ENCODE peak calls at places on chromosomes 6 and 20, in five cellular contexts. Y is psoas muscle, X is AG10803, P is PC-3, J is IMR-90. W is an unnamed sample.

GRCh38 chr6:104418125-104418524 is 441.6 kb downstream of the HACE1 start:
- DNase-seq in J (no peak), P (no peak), X (no peak), Y (no peak), W (no peak)

GRCh38 chr20:2756056-2756611 is 44.3 kb downstream of the CPXM1 start:
- DNase-seq in Y (no peak), P (peak; percentile 71), J (peak; percentile 51), X (peak; percentile 35), W (peak; percentile 58)

GRCh38 chr20:40578961-40579360 is 110.1 kb downstream of the MAFB start:
- DNase-seq in P (no peak), X (no peak), J (no peak), Y (no peak), W (peak; percentile 35)

GRCh38 chr6:170178266-170178560 is 112.7 kb downstream of the DLL1 start:
- DNase-seq in X (no peak), P (peak; percentile 37), Y (no peak), J (no peak), W (no peak)

GRCh38 chr20:528923-529594 is 14.5 kb downstream of the CSNK2A1 start:
- DNase-seq in X (peak; percentile 88), Y (no peak), P (peak; percentile 70), J (peak; percentile 93), W (peak; percentile 94)

GRCh38 chr6:111982681-111983080 is 71.2 kb upstream of the CCN6 start:
- DNase-seq in P (peak; percentile 60), Y (no peak), X (no peak), J (no peak), W (no peak)

GRCh38 chr6:41427642-41428401 is 92.4 kb downstream of the NCR2 start:
- DNase-seq in X (no peak), Y (peak; percentile 74), J (no peak), P (peak; percentile 60), W (no peak)

GRCh38 chr6:56511591-56511990 is 131.1 kb downstream of the DST start:
- DNase-seq in P (no peak), X (no peak), J (no peak), Y (no peak), W (no peak)

GRCh38 chr20:59253779-59254319 is 46.6 kb upstream of the EDN3 start:
- DNase-seq in P (peak; percentile 14), J (no peak), Y (no peak), X (no peak), W (no peak)

GRCh38 chr20:32354592-32355416 is 3.3 kb upstream of the ASXL1 start:
- DNase-seq in X (peak; percentile 71), P (peak; percentile 84), Y (no peak), J (peak; percentile 76), W (peak; percentile 85)

DNA sequence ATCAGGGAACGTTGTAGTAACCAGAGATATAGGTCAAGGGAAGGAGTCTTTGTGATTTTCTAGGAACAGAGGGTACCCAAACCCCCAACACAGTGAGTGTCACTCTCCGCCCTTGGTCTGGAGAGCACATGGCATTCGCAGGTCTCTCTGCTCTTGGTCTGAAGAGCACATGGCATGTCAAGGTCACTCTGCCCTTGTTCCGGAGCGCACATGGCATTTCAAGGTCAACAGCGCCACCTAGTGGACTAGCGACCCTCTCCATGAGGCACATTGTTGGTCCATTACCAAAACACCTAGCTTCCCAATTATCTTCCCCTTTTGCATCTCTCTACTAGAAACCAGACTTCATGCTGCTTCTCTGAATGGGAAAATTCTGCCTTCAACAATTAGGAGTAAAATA is 260.0 kb downstream of the C6orf118 start:
- DNase-seq in J (no peak), X (peak; percentile 44), Y (peak; percentile 52), P (peak; percentile 60), W (peak; percentile 14)
- TF ChIP-seq CTCF in J (no peak), X (peak; percentile 66), Y (peak; percentile 41), P (peak; percentile 75), W (peak; percentile 42)

DNA sequence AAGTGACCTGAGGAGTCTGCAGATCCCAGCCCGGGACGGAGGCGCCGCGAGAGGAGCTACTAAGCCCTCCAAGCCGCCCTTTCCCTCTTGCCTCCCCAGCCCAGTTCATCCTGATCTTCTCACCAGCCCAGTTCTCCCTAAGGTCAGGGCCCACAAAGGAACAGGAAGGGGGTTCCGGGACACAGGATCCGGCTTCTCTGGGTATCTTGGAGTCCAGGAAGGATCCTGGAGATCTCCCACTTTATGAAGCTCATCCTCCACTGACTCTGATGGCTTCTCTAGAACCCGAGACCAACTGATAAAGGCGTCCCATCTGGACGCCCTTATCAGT is 36.9 kb upstream of the HLA-C start:
- DNase-seq in X (no peak), P (no peak), Y (no peak), J (no peak), W (no peak)
- H3K4me3 ChIP-seq in X (no peak overlapping the region), P (no peak overlapping the region), Y (peak overlapping the region; percentile 57), J (no peak overlapping the region), W (no peak overlapping the region)

GRCh38 chr6:100100776-100101175 is 106.8 kb upstream of the MCHR2 start:
- DNase-seq in X (no peak), P (no peak), J (no peak), Y (no peak), W (no peak)

GRCh38 chr6:100096356-100096755 is 102.3 kb upstream of the MCHR2 start:
- DNase-seq in X (no peak), J (no peak), Y (no peak), P (no peak), W (peak; percentile 9)

GRCh38 chr6:100096936-100097335 is 102.9 kb upstream of the MCHR2 start:
- DNase-seq in X (no peak), Y (no peak), P (no peak), J (no peak), W (no peak)

GRCh38 chr6:100101656-100102055 is 107.6 kb upstream of the MCHR2 start:
- DNase-seq in J (peak; percentile 7), P (peak; percentile 77), Y (no peak), X (no peak), W (no peak)

DNA sequence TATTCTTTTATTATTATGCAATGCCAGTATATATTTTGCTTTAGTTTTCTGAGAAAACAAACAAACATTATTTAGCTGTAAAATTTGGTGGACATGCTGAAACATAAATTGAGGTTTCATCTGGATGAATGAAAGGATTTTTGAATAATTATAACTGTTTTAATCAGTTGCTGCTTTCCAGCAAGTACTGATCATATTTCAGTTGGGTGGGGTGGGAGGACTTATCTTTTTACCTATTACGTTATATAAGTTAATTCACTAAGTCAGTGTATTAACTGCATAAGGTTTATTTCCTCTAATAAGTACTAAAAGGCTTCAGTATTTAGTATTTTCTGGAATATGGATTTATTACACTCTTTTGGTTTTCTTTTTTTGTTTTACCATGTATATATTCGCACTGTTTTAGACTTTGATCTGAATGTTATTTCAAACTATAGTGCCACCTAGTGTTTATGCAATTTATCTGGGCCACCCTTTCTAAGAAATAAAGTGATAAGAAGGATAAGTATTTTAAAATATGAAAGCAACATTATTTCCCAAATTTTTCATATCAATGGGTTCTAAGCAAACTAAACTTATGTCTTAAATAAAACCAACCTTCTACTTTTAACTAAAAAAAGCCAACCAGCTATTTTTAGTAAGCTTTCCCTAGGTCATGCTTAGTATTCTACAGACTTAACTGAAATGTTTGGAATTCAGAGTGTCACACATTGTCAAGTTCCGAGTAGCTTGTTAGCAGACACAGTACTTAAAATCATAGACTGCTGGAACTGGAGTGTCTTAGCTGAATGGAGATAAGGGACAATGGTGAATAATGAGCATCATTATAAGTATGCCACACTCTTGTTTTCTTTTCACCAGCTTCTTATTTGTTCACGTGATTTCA is 105.4 kb upstream of the MCHR2 start:
- DNase-seq in P (peak; percentile 59), X (no peak), Y (no peak), J (peak; percentile 41), W (peak; percentile 43)
- TF ChIP-seq CTCF in P (peak; percentile 73), X (peak; percentile 71), Y (peak; percentile 68), J (peak; percentile 70), W (peak; percentile 46)

GRCh38 chr20:44532248-44532980 is 10.5 kb upstream of the SERINC3 start:
- DNase-seq in P (peak; percentile 25), Y (no peak), J (no peak), X (no peak), W (no peak)

GRCh38 chr20:44528309-44528708 is 6.4 kb upstream of the SERINC3 start:
- DNase-seq in Y (no peak), X (no peak), P (no peak), J (no peak), W (no peak)

GRCh38 chr20:44536139-44536538 is 14.3 kb upstream of the SERINC3 start:
- DNase-seq in P (no peak), Y (no peak), X (no peak), J (no peak), W (no peak)

GRCh38 chr20:44533928-44534327 is 12.1 kb upstream of the SERINC3 start:
- DNase-seq in J (no peak), Y (no peak), P (no peak), X (no peak), W (no peak)

DNA sequence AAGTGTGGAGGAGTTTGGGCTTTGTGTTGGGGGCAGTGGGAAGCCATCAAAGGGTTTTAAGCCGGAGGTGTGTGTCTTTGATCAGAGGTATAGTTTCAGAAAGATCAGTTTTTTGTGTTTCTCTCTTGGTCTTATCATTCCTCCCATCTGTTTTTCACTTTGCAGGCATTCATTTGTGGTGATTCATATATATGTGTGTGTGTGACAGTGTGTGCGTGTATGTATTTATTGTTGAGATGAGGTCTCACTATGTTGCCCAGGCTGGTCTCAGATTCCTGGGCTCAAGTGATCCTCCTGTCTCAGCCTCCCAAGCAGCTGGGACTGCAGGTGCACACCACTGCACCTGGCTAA is 11.1 kb upstream of the SERINC3 start:
- DNase-seq in P (peak; percentile 69), X (peak; percentile 63), J (peak; percentile 58), Y (no peak), W (peak; percentile 59)
- H3K4me3 ChIP-seq in P (peak overlapping the region; percentile 75), X (peak overlapping the region; percentile 79), J (no peak overlapping the region), Y (peak overlapping the region; percentile 88), W (peak overlapping the region; percentile 72)

DNA sequence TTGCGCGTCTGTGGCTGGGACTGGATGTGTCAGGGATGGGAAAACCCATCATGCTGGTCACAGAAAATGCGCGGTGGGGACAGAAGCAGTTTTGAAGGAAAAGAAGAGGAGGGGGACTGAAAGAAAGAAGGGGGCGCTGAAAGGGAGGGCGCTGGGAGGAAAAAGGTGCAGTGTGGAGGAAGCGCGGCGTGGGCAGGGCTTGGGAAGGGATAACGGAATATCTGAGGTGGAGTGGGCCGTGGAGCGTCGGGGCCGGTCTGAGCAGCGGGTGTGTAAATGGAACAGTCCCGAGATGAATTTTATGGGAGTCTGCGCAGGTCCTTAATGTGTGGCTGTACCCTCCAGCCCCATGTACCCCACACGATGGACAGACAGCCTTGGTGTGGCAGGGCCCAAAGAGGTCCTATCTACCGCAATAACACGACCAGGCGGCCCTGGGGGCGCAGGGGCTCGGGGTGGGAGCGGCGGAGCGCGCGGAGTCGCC is 366 bp upstream of the SLC29A1 start:
- DNase-seq in X (no peak), Y (no peak), J (no peak), P (peak; percentile 16), W (no peak)
- TF ChIP-seq CTCF in X (no peak), Y (no peak), J (no peak), P (no peak), W (no peak)

GRCh38 chr6:161111256-161111655 is 119.7 kb downstream of the MAP3K4 start:
- DNase-seq in P (no peak), Y (no peak), X (no peak), J (no peak), W (no peak)
- H3K4me3 ChIP-seq in P (no peak overlapping the region), Y (no peak overlapping the region), X (no peak overlapping the region), J (no peak overlapping the region), W (no peak overlapping the region)

DNA sequence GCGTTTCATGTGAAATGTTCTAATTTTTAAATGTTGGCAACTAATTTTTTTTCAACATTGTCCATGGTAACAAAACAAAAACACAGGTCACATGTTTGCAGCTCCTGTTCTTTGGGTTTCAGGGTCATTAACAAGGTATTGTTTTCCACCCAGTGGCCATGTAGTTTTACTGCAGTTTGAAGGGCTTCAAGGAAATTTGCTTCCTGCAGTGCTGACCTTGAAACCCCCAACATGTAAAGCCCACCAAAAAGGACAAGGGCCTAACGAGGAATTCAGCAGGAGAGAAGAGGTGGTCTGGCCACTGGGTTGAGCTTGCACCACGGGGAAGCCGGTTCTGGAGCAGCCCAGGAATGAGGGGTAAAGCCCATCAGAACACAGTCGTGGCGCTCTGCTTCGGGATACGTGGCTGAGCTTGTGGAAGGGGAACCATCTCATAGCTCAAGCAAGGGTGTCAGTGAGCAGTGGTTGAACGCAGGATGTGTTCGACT is 13.9 kb upstream of the KLHL31 start:
- DNase-seq in J (peak; percentile 46), Y (no peak), X (peak; percentile 47), P (peak; percentile 59), W (peak; percentile 66)
- TF ChIP-seq CTCF in J (peak; percentile 46), Y (peak; percentile 52), X (peak; percentile 50), P (peak; percentile 72), W (peak; percentile 50)

W was measured in fibroblast of mammary gland.